ENCODE peak calls at places on chromosomes 12 and 14, in eight cellular contexts. One of them, this sample, is unnamed.

GRCh38 chr12:57770734-57771133 is 1.2 kb downstream of the METTL1 start:
- DNase-seq in mesendoderm: no peak
- DNase-seq in RWPE2: no peak
- DNase-seq in ovary: no peak
- DNase-seq in left lung: no peak
- DNase-seq in uterus: no peak
- DNase-seq in H1: no peak
- DNase-seq in breast epithelium: no peak
- DNase-seq in this sample: peak; percentile 46

GRCh38 chr14:54673193-54674121 is 106.5 kb downstream of the SAMD4A start:
- DNase-seq in ovary: no peak
- DNase-seq in RWPE2: no peak
- DNase-seq in H1: no peak
- DNase-seq in breast epithelium: no peak
- DNase-seq in uterus: no peak
- DNase-seq in mesendoderm: peak; percentile 56
- DNase-seq in left lung: no peak
- DNase-seq in this sample: no peak

GRCh38 chr14:57833304-57833703 is 32.6 kb downstream of the SLC35F4 start:
- DNase-seq in mesendoderm: peak; percentile 79
- DNase-seq in RWPE2: peak; percentile 88
- DNase-seq in breast epithelium: no peak
- DNase-seq in H1: no peak
- DNase-seq in uterus: peak; percentile 77
- DNase-seq in left lung: no peak
- DNase-seq in ovary: no peak
- DNase-seq in this sample: peak; percentile 75

GRCh38 chr14:60622210-60622919 is 26.9 kb downstream of the SIX1 start:
- DNase-seq in ovary: no peak
- DNase-seq in left lung: no peak
- DNase-seq in mesendoderm: no peak
- DNase-seq in RWPE2: no peak
- DNase-seq in H1: no peak
- DNase-seq in breast epithelium: no peak
- DNase-seq in uterus: no peak
- DNase-seq in this sample: no peak

GRCh38 chr14:98548071-98548686 is 723.8 kb downstream of the BCL11B start:
- DNase-seq in ovary: no peak
- DNase-seq in RWPE2: no peak
- DNase-seq in uterus: no peak
- DNase-seq in breast epithelium: no peak
- DNase-seq in left lung: no peak
- DNase-seq in H1: no peak
- DNase-seq in mesendoderm: peak; percentile 11
- DNase-seq in this sample: no peak

GRCh38 chr12:26730546-26731085 is 102.4 kb downstream of the ITPR2 start:
- DNase-seq in breast epithelium: no peak
- DNase-seq in mesendoderm: no peak
- DNase-seq in ovary: no peak
- DNase-seq in H1: no peak
- DNase-seq in left lung: no peak
- DNase-seq in uterus: no peak
- DNase-seq in RWPE2: no peak
- DNase-seq in this sample: no peak

GRCh38 chr12:105164068-105164467 is 56.5 kb downstream of the WASHC4 start:
- DNase-seq in breast epithelium: no peak
- DNase-seq in ovary: no peak
- DNase-seq in RWPE2: no peak
- DNase-seq in left lung: no peak
- DNase-seq in H1: no peak
- DNase-seq in mesendoderm: no peak
- DNase-seq in uterus: no peak
- DNase-seq in this sample: no peak

GRCh38 chr12:90589966-90590365 is 365.0 kb downstream of the CCER1 start:
- DNase-seq in left lung: no peak
- DNase-seq in breast epithelium: no peak
- DNase-seq in uterus: no peak
- DNase-seq in ovary: no peak
- DNase-seq in RWPE2: no peak
- DNase-seq in mesendoderm: no peak
- DNase-seq in H1: no peak
- DNase-seq in this sample: no peak

GRCh38 chr12:105240233-105240632 is 4.3 kb upstream of the APPL2 start:
- DNase-seq in RWPE2: no peak
- DNase-seq in uterus: no peak
- DNase-seq in H1: no peak
- DNase-seq in ovary: no peak
- DNase-seq in left lung: no peak
- DNase-seq in breast epithelium: no peak
- DNase-seq in mesendoderm: no peak
- DNase-seq in this sample: no peak

GRCh38 chr14:54291491-54292191 is 105.2 kb upstream of the CDKN3 start:
- DNase-seq in mesendoderm: peak; percentile 94
- DNase-seq in H1: peak; percentile 51
- DNase-seq in uterus: no peak
- DNase-seq in left lung: no peak
- DNase-seq in RWPE2: no peak
- DNase-seq in breast epithelium: no peak
- DNase-seq in ovary: no peak
- DNase-seq in this sample: no peak

GRCh38 chr12:12032260-12032761 is 38.4 kb upstream of the BCL2L14 start:
- DNase-seq in breast epithelium: no peak
- DNase-seq in H1: peak; percentile 41
- DNase-seq in uterus: no peak
- DNase-seq in RWPE2: no peak
- DNase-seq in ovary: no peak
- DNase-seq in mesendoderm: no peak
- DNase-seq in left lung: no peak
- DNase-seq in this sample: no peak

GRCh38 chr14:55125403-55125802 is 3.6 kb upstream of the LGALS3 start:
- DNase-seq in uterus: no peak
- DNase-seq in breast epithelium: no peak
- DNase-seq in RWPE2: no peak
- DNase-seq in H1: no peak
- DNase-seq in ovary: no peak
- DNase-seq in mesendoderm: no peak
- DNase-seq in left lung: peak; percentile 77
- DNase-seq in this sample: peak; percentile 56

GRCh38 chr14:67652189-67652588 is 22.2 kb downstream of the VTI1B start:
- DNase-seq in H1: no peak
- DNase-seq in left lung: no peak
- DNase-seq in mesendoderm: no peak
- DNase-seq in breast epithelium: no peak
- DNase-seq in uterus: no peak
- DNase-seq in RWPE2: no peak
- DNase-seq in ovary: no peak
- DNase-seq in this sample: no peak

DNA sequence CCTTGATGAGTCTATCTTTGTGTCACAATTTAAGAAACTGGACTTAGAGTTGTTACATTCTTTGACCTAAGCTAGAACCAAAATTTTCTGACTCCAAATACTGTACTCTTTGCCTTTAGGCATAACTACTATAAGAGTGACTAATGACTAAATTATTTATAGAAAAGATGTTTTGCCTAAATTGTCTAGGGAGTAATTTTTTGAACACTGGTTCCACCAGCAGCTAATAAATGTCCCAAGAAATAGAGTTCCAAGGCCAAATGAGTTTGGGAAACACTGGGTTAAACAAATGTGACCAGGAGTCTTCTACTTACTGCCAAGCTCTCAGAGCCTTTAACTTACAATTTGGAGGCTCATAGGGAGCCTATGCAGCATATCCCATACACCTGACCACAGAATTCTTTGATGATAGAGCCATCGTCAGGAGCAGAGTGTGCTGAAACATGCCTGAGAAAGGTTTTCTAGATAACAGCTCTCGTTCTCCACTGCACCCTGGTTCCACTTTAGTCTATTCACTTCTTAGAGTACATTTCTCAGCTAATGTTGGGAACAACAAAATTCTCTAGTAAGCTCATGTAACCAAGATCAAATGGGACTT is 215.9 kb upstream of the HMGA2 start:
- DNase-seq in mesendoderm: no peak
- DNase-seq in RWPE2: no peak
- DNase-seq in ovary: no peak
- DNase-seq in left lung: no peak
- DNase-seq in breast epithelium: no peak
- DNase-seq in uterus: no peak
- DNase-seq in H1: no peak
- DNase-seq in this sample: no peak
- H3K36me3 ChIP-seq in mesendoderm: no peaks in the 10 kb centered on the region
- H3K36me3 ChIP-seq in RWPE2: peaks cover 16% of the 10 kb centered on the region
- H3K36me3 ChIP-seq in ovary: no peaks in the 10 kb centered on the region
- H3K36me3 ChIP-seq in left lung: no peaks in the 10 kb centered on the region
- H3K36me3 ChIP-seq in breast epithelium: no peaks in the 10 kb centered on the region
- H3K36me3 ChIP-seq in uterus: no peaks in the 10 kb centered on the region
- H3K36me3 ChIP-seq in H1: no peaks in the 10 kb centered on the region
- H3K36me3 ChIP-seq in this sample: no peaks in the 10 kb centered on the region

GRCh38 chr14:61765225-61765943 is 3.2 kb downstream of the SNAPC1 start:
- DNase-seq in breast epithelium: no peak
- DNase-seq in RWPE2: no peak
- DNase-seq in mesendoderm: peak; percentile 88
- DNase-seq in uterus: no peak
- DNase-seq in H1: no peak
- DNase-seq in ovary: no peak
- DNase-seq in left lung: no peak
- DNase-seq in this sample: no peak

GRCh38 chr14:61761557-61761956 is 663 bp upstream of the SNAPC1 start:
- DNase-seq in left lung: no peak
- DNase-seq in mesendoderm: no peak
- DNase-seq in uterus: peak; percentile 14
- DNase-seq in H1: no peak
- DNase-seq in RWPE2: no peak
- DNase-seq in breast epithelium: no peak
- DNase-seq in ovary: no peak
- DNase-seq in this sample: no peak

GRCh38 chr14:61761959-61762786 is at the start of gene SNAPC1:
- DNase-seq in mesendoderm: peak; percentile 99
- DNase-seq in ovary: peak; percentile 99
- DNase-seq in uterus: peak; percentile 97
- DNase-seq in breast epithelium: peak; percentile 94
- DNase-seq in H1: peak; percentile 97
- DNase-seq in left lung: peak; percentile 98
- DNase-seq in RWPE2: peak; percentile 99
- DNase-seq in this sample: peak; percentile 97

GRCh38 chr14:61766136-61766535 is 3.9 kb downstream of the SNAPC1 start:
- DNase-seq in left lung: no peak
- DNase-seq in RWPE2: no peak
- DNase-seq in H1: no peak
- DNase-seq in ovary: no peak
- DNase-seq in mesendoderm: no peak
- DNase-seq in uterus: no peak
- DNase-seq in breast epithelium: no peak
- DNase-seq in this sample: no peak

DNA sequence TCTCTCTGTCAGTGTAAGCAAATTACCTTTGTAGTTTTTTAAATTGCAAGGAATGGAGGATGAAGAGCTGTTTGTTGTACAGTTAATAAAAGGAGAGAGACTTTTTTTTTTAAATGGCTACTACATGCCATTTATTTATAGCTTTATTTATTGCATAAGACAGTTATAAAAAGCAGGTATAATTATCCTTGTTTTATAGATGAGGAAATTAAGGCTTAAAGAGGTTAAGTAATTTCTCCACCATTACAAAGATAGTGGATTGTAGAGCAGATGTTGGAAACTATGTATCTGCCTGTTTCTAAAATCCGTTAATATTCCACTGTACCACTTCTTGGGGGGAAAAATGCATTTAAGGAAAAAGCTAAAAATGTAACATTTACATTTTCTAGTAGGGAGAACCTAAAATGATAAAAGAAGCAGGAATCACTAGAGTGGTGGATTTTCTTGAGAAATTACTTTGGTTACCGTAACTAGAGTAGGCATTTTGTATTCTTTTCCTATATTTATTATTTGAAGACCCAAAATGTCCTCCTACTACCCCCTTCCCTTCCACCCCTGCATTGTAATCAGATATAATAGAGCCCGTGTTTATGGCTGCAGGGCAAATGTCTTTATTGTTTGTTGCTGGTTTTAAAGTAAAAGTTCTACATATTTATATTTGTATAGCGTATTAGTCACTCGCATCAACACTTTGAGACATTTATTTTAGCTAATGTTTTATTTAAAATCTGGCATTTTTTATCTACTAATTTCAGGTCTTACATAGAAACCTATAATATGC is 2.3 kb downstream of the SNAPC1 start:
- DNase-seq in RWPE2: no peak
- DNase-seq in ovary: no peak
- DNase-seq in mesendoderm: peak; percentile 26
- DNase-seq in H1: no peak
- DNase-seq in breast epithelium: no peak
- DNase-seq in uterus: no peak
- DNase-seq in left lung: no peak
- DNase-seq in this sample: no peak
- H3K27ac ChIP-seq in RWPE2: peak overlapping the region; percentile 60
- H3K27ac ChIP-seq in ovary: no peak overlapping the region
- H3K27ac ChIP-seq in mesendoderm: no peak overlapping the region
- H3K27ac ChIP-seq in H1: no peak overlapping the region
- H3K27ac ChIP-seq in breast epithelium: no peak overlapping the region
- H3K27ac ChIP-seq in uterus: no peak overlapping the region
- H3K27ac ChIP-seq in left lung: no peak overlapping the region
- H3K27ac ChIP-seq in this sample: no peak overlapping the region

GRCh38 chr12:113262710-113263109 is 41.4 kb downstream of the TPCN1 start:
- DNase-seq in uterus: no peak
- DNase-seq in breast epithelium: no peak
- DNase-seq in H1: no peak
- DNase-seq in left lung: peak; percentile 1
- DNase-seq in ovary: peak; percentile 54
- DNase-seq in mesendoderm: no peak
- DNase-seq in RWPE2: no peak
- DNase-seq in this sample: no peak
- H3K36me3 ChIP-seq in uterus: no peaks in the 10 kb centered on the region
- H3K36me3 ChIP-seq in breast epithelium: no peaks in the 10 kb centered on the region
- H3K36me3 ChIP-seq in H1: no peaks in the 10 kb centered on the region
- H3K36me3 ChIP-seq in left lung: no peaks in the 10 kb centered on the region
- H3K36me3 ChIP-seq in ovary: no peaks in the 10 kb centered on the region
- H3K36me3 ChIP-seq in mesendoderm: no peaks in the 10 kb centered on the region
- H3K36me3 ChIP-seq in RWPE2: peaks cover 36% of the 10 kb centered on the region
- H3K36me3 ChIP-seq in this sample: peaks cover 34% of the 10 kb centered on the region

GRCh38 chr12:49643961-49644619 is 20.7 kb downstream of the PRPF40B start:
- DNase-seq in breast epithelium: no peak
- DNase-seq in H1: no peak
- DNase-seq in mesendoderm: no peak
- DNase-seq in left lung: no peak
- DNase-seq in uterus: no peak
- DNase-seq in ovary: peak; percentile 59
- DNase-seq in RWPE2: no peak
- DNase-seq in this sample: no peak

GRCh38 chr12:49644620-49644994 is 21.2 kb downstream of the PRPF40B start:
- DNase-seq in breast epithelium: peak; percentile 69
- DNase-seq in ovary: peak; percentile 88
- DNase-seq in left lung: peak; percentile 82
- DNase-seq in RWPE2: no peak
- DNase-seq in mesendoderm: peak; percentile 78
- DNase-seq in H1: peak; percentile 83
- DNase-seq in uterus: peak; percentile 86
- DNase-seq in this sample: peak; percentile 81

GRCh38 chr12:49641748-49642369 is 18.5 kb downstream of the PRPF40B start:
- DNase-seq in breast epithelium: no peak
- DNase-seq in uterus: no peak
- DNase-seq in left lung: no peak
- DNase-seq in RWPE2: no peak
- DNase-seq in mesendoderm: no peak
- DNase-seq in H1: no peak
- DNase-seq in ovary: peak; percentile 32
- DNase-seq in this sample: no peak

GRCh38 chr12:49642370-49642802 is 19.0 kb downstream of the PRPF40B start:
- DNase-seq in breast epithelium: no peak
- DNase-seq in RWPE2: no peak
- DNase-seq in H1: no peak
- DNase-seq in left lung: no peak
- DNase-seq in ovary: no peak
- DNase-seq in mesendoderm: no peak
- DNase-seq in uterus: no peak
- DNase-seq in this sample: no peak

GRCh38 chr12:49643135-49643534 is 19.8 kb downstream of the PRPF40B start:
- DNase-seq in ovary: no peak
- DNase-seq in RWPE2: no peak
- DNase-seq in breast epithelium: no peak
- DNase-seq in left lung: no peak
- DNase-seq in uterus: no peak
- DNase-seq in H1: no peak
- DNase-seq in mesendoderm: no peak
- DNase-seq in this sample: no peak
- H3K27ac ChIP-seq in ovary: no peak overlapping the region
- H3K27ac ChIP-seq in RWPE2: peak overlapping the region; percentile 71
- H3K27ac ChIP-seq in breast epithelium: peak overlapping the region; percentile 79
- H3K27ac ChIP-seq in left lung: no peak overlapping the region
- H3K27ac ChIP-seq in uterus: no peak overlapping the region
- H3K27ac ChIP-seq in H1: no peak overlapping the region
- H3K27ac ChIP-seq in mesendoderm: no peak overlapping the region
- H3K27ac ChIP-seq in this sample: no peak overlapping the region